ENCODE peak calls at places on chromosomes 2 and 18, in ten cellular contexts. One of them, this sample, is unnamed.

GRCh38 chr2:113175736-113176695 is 2.2 kb downstream of the PSD4 start:
- DNase-seq in hepatic stellate cell: no peak
- DNase-seq in NCI-H345: no peak
- DNase-seq in COR-L47: no peak
- DNase-seq in activated CD4-positive, alpha-beta T cell treated with anti-CD3 and anti-CD28 coated beads for 24 hours: no peak
- DNase-seq in GM20000: no peak
- DNase-seq in nephron progenitor cell: no peak
- DNase-seq in renal cortical epithelial cell: no peak
- DNase-seq in substantia nigra: no peak
- DNase-seq in T-cell: no peak
- DNase-seq in this sample: no peak

GRCh38 chr2:46275995-46276394 is 21.2 kb upstream of the EPAS1 start:
- DNase-seq in hepatic stellate cell: no peak
- DNase-seq in COR-L47: no peak
- DNase-seq in activated CD4-positive, alpha-beta T cell treated with anti-CD3 and anti-CD28 coated beads for 24 hours: no peak
- DNase-seq in substantia nigra: peak
- DNase-seq in GM20000: no peak
- DNase-seq in NCI-H345: no peak
- DNase-seq in renal cortical epithelial cell: no peak
- DNase-seq in T-cell: no peak
- DNase-seq in nephron progenitor cell: peak
- DNase-seq in this sample: no peak

GRCh38 chr18:32637216-32637615 is 135.6 kb downstream of the KLHL14 start:
- DNase-seq in nephron progenitor cell: no peak
- DNase-seq in T-cell: no peak
- DNase-seq in NCI-H345: no peak
- DNase-seq in substantia nigra: no peak
- DNase-seq in renal cortical epithelial cell: no peak
- DNase-seq in hepatic stellate cell: no peak
- DNase-seq in activated CD4-positive, alpha-beta T cell treated with anti-CD3 and anti-CD28 coated beads for 24 hours: no peak
- DNase-seq in GM20000: no peak
- DNase-seq in COR-L47: no peak
- DNase-seq in this sample: no peak

GRCh38 chr2:155944209-155944608 is 388.3 kb downstream of the NR4A2 start:
- DNase-seq in substantia nigra: no peak
- DNase-seq in renal cortical epithelial cell: no peak
- DNase-seq in activated CD4-positive, alpha-beta T cell treated with anti-CD3 and anti-CD28 coated beads for 24 hours: no peak
- DNase-seq in COR-L47: no peak
- DNase-seq in hepatic stellate cell: no peak
- DNase-seq in nephron progenitor cell: no peak
- DNase-seq in T-cell: no peak
- DNase-seq in NCI-H345: no peak
- DNase-seq in GM20000: no peak
- DNase-seq in this sample: no peak

GRCh38 chr18:26981373-26982082 is 116.0 kb upstream of the AQP4 start:
- DNase-seq in substantia nigra: no peak
- DNase-seq in nephron progenitor cell: no peak
- DNase-seq in GM20000: no peak
- DNase-seq in hepatic stellate cell: no peak
- DNase-seq in NCI-H345: peak
- DNase-seq in renal cortical epithelial cell: no peak
- DNase-seq in COR-L47: peak
- DNase-seq in activated CD4-positive, alpha-beta T cell treated with anti-CD3 and anti-CD28 coated beads for 24 hours: no peak
- DNase-seq in T-cell: no peak
- DNase-seq in this sample: no peak

GRCh38 chr18:44586782-44587524 is 93.7 kb upstream of the SETBP1 start:
- DNase-seq in substantia nigra: peak
- DNase-seq in NCI-H345: no peak
- DNase-seq in COR-L47: no peak
- DNase-seq in renal cortical epithelial cell: no peak
- DNase-seq in T-cell: no peak
- DNase-seq in activated CD4-positive, alpha-beta T cell treated with anti-CD3 and anti-CD28 coated beads for 24 hours: no peak
- DNase-seq in hepatic stellate cell: no peak
- DNase-seq in nephron progenitor cell: no peak
- DNase-seq in GM20000: no peak
- DNase-seq in this sample: no peak

GRCh38 chr2:240925191-240925575 is 19.0 kb downstream of the CROCC2 start:
- DNase-seq in COR-L47: no peak
- DNase-seq in T-cell: no peak
- DNase-seq in hepatic stellate cell: no peak
- DNase-seq in renal cortical epithelial cell: no peak
- DNase-seq in nephron progenitor cell: peak
- DNase-seq in NCI-H345: no peak
- DNase-seq in GM20000: no peak
- DNase-seq in substantia nigra: no peak
- DNase-seq in activated CD4-positive, alpha-beta T cell treated with anti-CD3 and anti-CD28 coated beads for 24 hours: no peak
- DNase-seq in this sample: no peak

GRCh38 chr2:18976112-18976961 is 382.1 kb downstream of the OSR1 start:
- DNase-seq in COR-L47: no peak
- DNase-seq in activated CD4-positive, alpha-beta T cell treated with anti-CD3 and anti-CD28 coated beads for 24 hours: no peak
- DNase-seq in substantia nigra: no peak
- DNase-seq in NCI-H345: peak
- DNase-seq in nephron progenitor cell: no peak
- DNase-seq in hepatic stellate cell: peak
- DNase-seq in renal cortical epithelial cell: peak
- DNase-seq in GM20000: peak
- DNase-seq in T-cell: no peak
- DNase-seq in this sample: no peak

GRCh38 chr2:238942941-238943715 is 95.2 kb downstream of the TWIST2 start:
- DNase-seq in renal cortical epithelial cell: no peak
- DNase-seq in T-cell: no peak
- DNase-seq in activated CD4-positive, alpha-beta T cell treated with anti-CD3 and anti-CD28 coated beads for 24 hours: no peak
- DNase-seq in hepatic stellate cell: no peak
- DNase-seq in NCI-H345: no peak
- DNase-seq in COR-L47: no peak
- DNase-seq in GM20000: no peak
- DNase-seq in substantia nigra: no peak
- DNase-seq in nephron progenitor cell: no peak
- DNase-seq in this sample: no peak

GRCh38 chr2:149611100-149611820 is 23.7 kb upstream of the MMADHC start:
- DNase-seq in nephron progenitor cell: no peak
- DNase-seq in COR-L47: no peak
- DNase-seq in T-cell: no peak
- DNase-seq in renal cortical epithelial cell: no peak
- DNase-seq in NCI-H345: peak
- DNase-seq in GM20000: no peak
- DNase-seq in hepatic stellate cell: no peak
- DNase-seq in activated CD4-positive, alpha-beta T cell treated with anti-CD3 and anti-CD28 coated beads for 24 hours: no peak
- DNase-seq in substantia nigra: no peak
- DNase-seq in this sample: no peak

GRCh38 chr2:66563473-66563872 is 128.5 kb downstream of the MEIS1 start:
- DNase-seq in hepatic stellate cell: no peak
- DNase-seq in substantia nigra: no peak
- DNase-seq in COR-L47: no peak
- DNase-seq in activated CD4-positive, alpha-beta T cell treated with anti-CD3 and anti-CD28 coated beads for 24 hours: no peak
- DNase-seq in NCI-H345: no peak
- DNase-seq in renal cortical epithelial cell: no peak
- DNase-seq in GM20000: no peak
- DNase-seq in nephron progenitor cell: no peak
- DNase-seq in T-cell: no peak
- DNase-seq in this sample: no peak

GRCh38 chr2:75954761-75955160 is 244.0 kb upstream of the GCFC2 start:
- DNase-seq in nephron progenitor cell: no peak
- DNase-seq in T-cell: no peak
- DNase-seq in substantia nigra: no peak
- DNase-seq in activated CD4-positive, alpha-beta T cell treated with anti-CD3 and anti-CD28 coated beads for 24 hours: no peak
- DNase-seq in hepatic stellate cell: no peak
- DNase-seq in GM20000: no peak
- DNase-seq in COR-L47: no peak
- DNase-seq in renal cortical epithelial cell: no peak
- DNase-seq in NCI-H345: no peak
- DNase-seq in this sample: no peak

GRCh38 chr2:231099918-231100317 is 24.9 kb downstream of the HTR2B start:
- DNase-seq in renal cortical epithelial cell: no peak
- DNase-seq in hepatic stellate cell: no peak
- DNase-seq in COR-L47: no peak
- DNase-seq in NCI-H345: no peak
- DNase-seq in activated CD4-positive, alpha-beta T cell treated with anti-CD3 and anti-CD28 coated beads for 24 hours: no peak
- DNase-seq in GM20000: no peak
- DNase-seq in substantia nigra: no peak
- DNase-seq in nephron progenitor cell: peak
- DNase-seq in T-cell: no peak
- DNase-seq in this sample: no peak

GRCh38 chr2:215171151-215171550 is 32.7 kb upstream of the ABCA12 start:
- DNase-seq in renal cortical epithelial cell: no peak
- DNase-seq in nephron progenitor cell: no peak
- DNase-seq in NCI-H345: no peak
- DNase-seq in activated CD4-positive, alpha-beta T cell treated with anti-CD3 and anti-CD28 coated beads for 24 hours: no peak
- DNase-seq in hepatic stellate cell: peak
- DNase-seq in COR-L47: peak
- DNase-seq in T-cell: no peak
- DNase-seq in GM20000: peak
- DNase-seq in substantia nigra: no peak
- DNase-seq in this sample: no peak

GRCh38 chr2:26017464-26018183 is 16.3 kb upstream of the RAB10 start:
- DNase-seq in substantia nigra: no peak
- DNase-seq in NCI-H345: no peak
- DNase-seq in renal cortical epithelial cell: no peak
- DNase-seq in T-cell: no peak
- DNase-seq in GM20000: no peak
- DNase-seq in COR-L47: no peak
- DNase-seq in hepatic stellate cell: no peak
- DNase-seq in nephron progenitor cell: no peak
- DNase-seq in activated CD4-positive, alpha-beta T cell treated with anti-CD3 and anti-CD28 coated beads for 24 hours: no peak
- DNase-seq in this sample: no peak